ENCODE peak calls at places on chromosomes 7 and 10, in seven cellular contexts. N, E, H, R, L, O and I are unnamed samples. For H3K36me3, the result is how much of the 10 kb centered on the place peaks cover.

GRCh38 chr10:93600446-93600860 is 582 bp downstream of the RBP4 start:
- DNase-seq in R (no peak), H (no peak), O (no peak), L (no peak), N (no peak), E (no peak), I (no peak)

GRCh38 chr7:47295606-47296005 is 286.3 kb downstream of the TNS3 start:
- DNase-seq in L (no peak), O (no peak), H (no peak), E (no peak), R (no peak), N (no peak), I (no peak)

GRCh38 chr7:5610500-5611186 is 170.8 kb downstream of the RNF216 start:
- DNase-seq in L (no peak), O (no peak), E (no peak), N (no peak), R (no peak), H (no peak), I (no peak)

GRCh38 chr7:90836937-90837336 is 240.8 kb downstream of the CDK14 start:
- DNase-seq in N (no peak), R (no peak), E (no peak), H (no peak), L (no peak), O (no peak), I (no peak)

GRCh38 chr10:88138319-88138848 is 275.0 kb downstream of the PTEN start:
- DNase-seq in O (no peak), N (no peak), R (no peak), E (no peak), L (no peak), H (no peak), I (no peak)

GRCh38 chr10:110408203-110408871 is 89.4 kb upstream of the DUSP5 start:
- DNase-seq in E (no peak), L (no peak), N (no peak), R (no peak), H (no peak), O (no peak), I (no peak)

GRCh38 chr10:45464958-45465567 is 91.0 kb downstream of the ALOX5 start:
- DNase-seq in N (peak), L (peak), O (peak), R (no peak), E (peak), H (peak), I (peak)

GRCh38 chr7:124777268-124777667 is 11.7 kb upstream of the GPR37 start:
- DNase-seq in R (no peak), L (no peak), H (no peak), O (no peak), N (no peak), E (no peak), I (no peak)

GRCh38 chr7:137074386-137075030 is 206.1 kb downstream of the CHRM2 start:
- DNase-seq in L (no peak), E (no peak), R (no peak), N (no peak), H (peak), O (no peak), I (no peak)

GRCh38 chr7:24576171-24577052 is 3.2 kb downstream of the PALS2 start:
- DNase-seq in H (peak), O (no peak), N (no peak), L (no peak), R (no peak), E (no peak), I (no peak)

GRCh38 chr10:74096777-74097176 is 53.9 kb downstream of the AP3M1 start:
- DNase-seq in O (no peak), N (no peak), H (no peak), E (no peak), L (no peak), R (no peak), I (no peak)

GRCh38 chr7:7443951-7444350 is 91.7 kb downstream of the COL28A1 start:
- DNase-seq in R (no peak), O (no peak), H (no peak), E (no peak), L (no peak), N (no peak), I (no peak)

GRCh38 chr10:88792656-88793055 is 9.9 kb upstream of the LIPM start:
- DNase-seq in L (peak), H (peak), O (no peak), N (no peak), E (no peak), R (no peak), I (peak)

GRCh38 chr10:69220510-69220909 is 378 bp downstream of the HKDC1 start:
- DNase-seq in O (no peak), H (no peak), E (no peak), L (no peak), N (no peak), R (no peak), I (peak)

GRCh38 chr7:73737491-73738219 is 947 bp downstream of the ABHD11 start:
- DNase-seq in R (no peak), L (no peak), H (no peak), N (peak), E (peak), O (no peak), I (no peak)

GRCh38 chr7:43764807-43765491 is 6.5 kb downstream of the BLVRA start:
- DNase-seq in O (no peak), H (peak), N (no peak), L (no peak), R (peak), E (no peak), I (peak)

GRCh38 chr7:51693258-51693657 is 376.6 kb upstream of the COBL start:
- DNase-seq in E (no peak), R (no peak), L (no peak), O (no peak), H (no peak), N (no peak), I (no peak)

GRCh38 chr7:42494722-42495121 is 257.7 kb upstream of the GLI3 start:
- DNase-seq in H (peak), O (no peak), N (no peak), L (peak), E (no peak), R (peak), I (no peak)

GRCh38 chr10:61336831-61337230 is 116.3 kb downstream of the TMEM26 start:
- DNase-seq in N (no peak), R (no peak), E (no peak), L (no peak), O (no peak), H (no peak), I (no peak)

GRCh38 chr10:103125323-103126267 is 67.5 kb downstream of the NT5C2 start:
- DNase-seq in N (no peak), R (no peak), H (peak), O (no peak), L (no peak), E (no peak), I (no peak)

GRCh38 chr7:157517782-157518513 is 181.1 kb downstream of the DNAJB6 start:
- DNase-seq in O (no peak), N (no peak), L (no peak), H (no peak), R (no peak), E (no peak), I (no peak)

GRCh38 chr10:3811331-3811870 is 26.4 kb upstream of the KLF6 start:
- DNase-seq in N (no peak), E (no peak), H (peak), R (peak), L (no peak), O (peak), I (no peak)

GRCh38 chr7:159084069-159084801 is 60.4 kb downstream of the VIPR2 start:
- DNase-seq in R (no peak), O (no peak), H (no peak), E (no peak), N (peak), L (peak), I (no peak)

GRCh38 chr7:132614428-132615076 is 38.3 kb upstream of the PLXNA4 start:
- DNase-seq in L (peak), H (no peak), E (peak), N (peak), R (no peak), O (no peak), I (no peak)

GRCh38 chr10:130016095-130016494 is 52.0 kb upstream of the EBF3 start:
- DNase-seq in N (no peak), R (peak), H (no peak), L (no peak), O (no peak), E (no peak), I (no peak)

GRCh38 chr10:61795551-61795950 is 105.9 kb upstream of the ARID5B start:
- DNase-seq in H (no peak), O (no peak), L (no peak), E (no peak), R (peak), N (no peak), I (no peak)

GRCh38 chr7:150947761-150948680 is 30.1 kb downstream of the KCNH2 start:
- DNase-seq in R (no peak), E (peak), N (peak), L (no peak), H (no peak), O (no peak), I (no peak)

GRCh38 chr10:6279540-6280267 is 77.0 kb downstream of the PFKFB3 start:
- DNase-seq in R (no peak), O (no peak), H (peak), N (no peak), E (peak), L (no peak), I (no peak)

GRCh38 chr7:140219672-140220520 is 43.1 kb upstream of the KDM7A start:
- DNase-seq in R (no peak), O (no peak), N (no peak), E (no peak), L (no peak), H (no peak), I (no peak)

GRCh38 chr10:97738616-97739015 is 1.7 kb downstream of the ZFYVE27 start:
- DNase-seq in L (no peak), E (no peak), R (no peak), H (no peak), O (no peak), N (no peak), I (no peak)

GRCh38 chr7:45869426-45869825 is 3.5 kb downstream of the CCDC201 start:
- DNase-seq in O (no peak), R (no peak), E (no peak), H (peak), L (no peak), N (no peak), I (no peak)
- H3K27ac ChIP-seq in O (no peak), R (no peak), E (no peak), H (no peak), L (no peak), N (no peak), I (no peak)

GRCh38 chr10:21634599-21635365 is 100.8 kb downstream of the MLLT10 start:
- DNase-seq in N (no peak), R (no peak), E (no peak), L (no peak), O (no peak), H (no peak), I (no peak)

GRCh38 chr10:21638681-21639080 is 104.6 kb downstream of the MLLT10 start:
- DNase-seq in O (no peak), L (no peak), N (no peak), H (no peak), R (no peak), E (no peak), I (no peak)

DNA sequence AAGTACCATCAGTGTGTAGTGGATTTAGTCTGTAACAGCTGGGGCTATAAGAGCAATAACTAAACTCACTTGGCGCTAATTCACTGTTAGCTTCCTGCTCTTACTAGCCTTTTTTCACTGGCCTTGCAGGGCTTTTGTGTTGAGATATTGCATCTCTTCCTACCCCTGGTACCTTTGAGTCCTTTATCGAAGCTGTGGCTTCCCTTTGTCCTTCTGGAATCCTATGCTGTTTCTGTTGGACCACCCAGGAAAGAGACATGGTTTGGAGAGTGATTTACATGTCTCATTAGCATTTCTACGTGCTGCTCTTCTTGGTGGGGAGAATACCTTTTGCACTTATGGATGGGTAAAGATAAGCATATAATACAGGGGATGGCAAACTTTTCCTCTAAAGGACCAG is 103.8 kb downstream of the MLLT10 start:
- DNase-seq in N (no peak), O (no peak), E (no peak), R (no peak), L (no peak), H (no peak), I (no peak)
- H3K36me3 ChIP-seq in N (under half), O (under half), E (under half), R (under half), L (under half), H (under half), I (under half)

DNA sequence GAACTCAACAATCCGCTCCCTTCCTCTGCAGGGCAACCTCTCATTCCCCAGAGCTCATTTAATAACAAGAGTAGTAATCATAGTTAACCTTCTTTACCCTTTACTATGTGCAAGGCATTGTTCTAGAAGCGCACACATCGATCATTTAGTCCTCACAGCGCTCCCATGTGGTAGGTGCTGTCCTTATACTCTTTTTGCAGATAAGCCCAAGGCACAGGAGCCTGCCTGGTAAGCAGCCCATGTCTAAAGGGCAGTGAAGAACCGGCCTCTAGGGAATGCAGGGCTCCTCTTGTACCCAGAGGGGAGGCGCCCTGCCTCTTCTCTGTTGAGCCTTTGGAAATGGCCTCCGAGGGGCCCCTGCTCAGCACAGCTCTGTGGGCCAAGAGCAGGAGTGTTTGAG is 14.3 kb downstream of the CHST3 start:
- DNase-seq in H (no peak), N (no peak), E (no peak), R (no peak), O (no peak), L (no peak), I (no peak)
- H3K27ac ChIP-seq in H (no peak), N (peak), E (no peak), R (peak), O (no peak), L (peak), I (no peak)

DNA sequence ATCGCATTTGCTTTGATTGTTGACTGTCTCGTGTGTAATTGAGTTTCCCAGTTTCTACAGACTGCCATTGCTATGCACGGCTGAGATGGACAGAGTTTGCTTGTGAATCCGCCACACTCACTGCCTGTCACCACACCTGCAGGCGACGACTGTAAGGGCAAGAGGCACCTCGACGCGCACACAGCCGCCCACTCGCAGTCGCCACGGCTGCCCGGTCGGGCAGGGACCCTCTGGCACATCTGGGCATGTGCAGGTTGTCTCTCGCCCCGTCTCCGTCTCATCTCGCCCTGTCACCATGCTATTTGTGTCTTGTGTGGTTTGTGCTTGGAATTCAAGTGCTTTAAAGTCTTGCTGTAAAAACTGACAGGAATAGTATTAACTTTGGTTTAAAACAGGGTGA is 17.5 kb downstream of the SUN1 start:
- DNase-seq in L (no peak), H (no peak), R (no peak), N (peak), E (no peak), O (no peak), I (no peak)
- H3K36me3 ChIP-seq in L (under half), H (under half), R (half or more), N (half or more), E (under half), O (under half), I (under half)

GRCh38 chr7:143499743-143500348 is 22.2 kb downstream of the TAS2R41 start:
- DNase-seq in L (no peak), O (no peak), E (no peak), H (no peak), N (no peak), R (no peak), I (no peak)
- H3K27ac ChIP-seq in L (peak), O (no peak), E (peak), H (no peak), N (peak), R (peak), I (peak)

DNA sequence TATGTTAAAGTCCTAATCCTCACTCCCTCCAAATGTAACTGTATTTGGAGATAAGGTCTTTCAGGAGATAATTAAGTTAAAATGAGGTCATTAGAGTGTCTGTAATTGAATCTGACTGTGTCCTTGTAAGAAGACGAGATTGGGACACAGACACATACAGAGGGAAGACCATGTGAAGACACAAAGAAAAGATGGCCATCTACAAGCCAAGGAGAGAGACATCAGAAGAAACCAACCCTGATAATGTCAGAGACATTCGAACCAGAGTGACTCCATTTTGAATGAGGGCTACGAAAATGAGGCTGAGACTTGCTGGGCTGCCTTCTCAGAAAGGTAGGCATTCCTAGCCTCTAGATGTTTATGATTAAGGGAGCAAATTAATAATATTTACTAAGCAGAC is 542 bp upstream of the SAMD9L start:
- DNase-seq in N (no peak), L (no peak), H (no peak), E (no peak), R (no peak), O (no peak), I (no peak)
- H3K36me3 ChIP-seq in N (under half), L (under half), H (under half), E (under half), R (under half), O (under half), I (under half)

DNA sequence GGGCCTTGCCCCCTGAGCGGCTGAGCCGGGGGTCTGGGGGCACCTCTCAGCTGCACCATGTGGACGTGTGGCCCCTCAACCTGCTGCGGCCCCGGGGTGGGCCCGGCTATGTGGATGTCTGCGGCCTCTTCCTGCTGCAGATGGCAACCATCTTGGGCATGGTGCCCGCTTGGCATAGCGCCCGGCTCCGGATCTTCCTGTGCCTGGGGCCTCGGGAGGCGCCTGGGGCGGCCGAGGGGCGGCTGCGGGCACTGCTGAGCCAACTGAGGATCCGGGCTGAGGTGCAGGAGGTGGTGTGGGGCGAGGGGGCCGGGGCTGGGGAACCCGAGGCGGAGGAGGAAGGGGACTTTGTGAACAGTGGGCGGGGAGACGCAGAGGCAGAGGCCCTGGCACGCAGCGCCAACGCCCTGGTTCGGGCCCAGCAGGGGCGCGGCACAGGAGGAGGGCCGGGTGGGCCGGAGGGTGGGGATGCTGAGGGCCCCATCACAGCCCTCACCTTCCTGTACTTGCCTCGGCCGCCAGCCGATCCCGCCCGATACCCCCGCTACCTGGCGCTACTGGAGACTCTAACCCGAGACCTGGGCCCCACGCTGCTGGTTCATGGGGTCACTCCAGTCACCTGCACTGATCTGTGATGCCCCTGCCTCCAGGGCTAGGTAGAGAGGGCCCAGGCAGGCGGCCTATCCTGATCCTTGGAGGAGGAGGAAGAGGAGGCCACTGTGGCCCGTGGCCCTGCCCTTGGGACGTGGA is 1.0 kb upstream of the TRIP6 start:
- DNase-seq in H (no peak), R (no peak), L (peak), O (no peak), N (peak), E (peak), I (peak)
- H3K27ac ChIP-seq in H (peak), R (peak), L (peak), O (peak), N (peak), E (peak), I (peak)

GRCh38 chr10:21535494-21535818 is 1.4 kb downstream of the MLLT10 start:
- DNase-seq in E (no peak), O (no peak), N (no peak), L (no peak), R (no peak), H (no peak), I (no peak)

GRCh38 chr10:21532694-21533576 is 1.1 kb upstream of the MLLT10 start:
- DNase-seq in L (no peak), H (no peak), R (no peak), E (no peak), O (no peak), N (no peak), I (no peak)

GRCh38 chr10:21533577-21534475 is at the start of gene MLLT10:
- DNase-seq in O (peak), N (peak), H (peak), E (peak), R (peak), L (peak), I (peak)

GRCh38 chr10:21534611-21535493 is 820 bp downstream of the MLLT10 start:
- DNase-seq in L (peak), N (peak), O (peak), H (no peak), R (no peak), E (peak), I (peak)

DNA sequence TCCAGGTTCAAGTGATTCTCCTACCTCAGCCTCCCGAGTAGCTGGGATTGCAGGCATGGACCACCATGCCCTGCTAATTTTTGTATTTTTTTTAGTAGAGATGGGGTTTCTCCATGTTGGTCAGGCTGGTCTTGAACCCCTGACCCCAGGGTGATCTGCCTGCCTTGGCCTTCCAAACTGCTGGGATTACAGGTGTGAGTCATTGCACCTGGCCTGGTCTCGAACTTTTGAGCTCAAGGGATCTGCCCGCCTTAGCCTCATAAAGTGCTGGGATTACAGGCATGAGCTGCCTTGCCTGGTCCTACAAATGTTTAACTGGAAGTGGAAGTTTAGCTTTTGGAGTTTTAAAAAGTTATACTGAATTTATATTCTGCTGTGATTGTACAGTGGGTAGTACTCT is 2.8 kb downstream of the MLLT10 start:
- DNase-seq in H (no peak), N (no peak), L (no peak), R (no peak), E (no peak), O (no peak), I (no peak)
- H3K36me3 ChIP-seq in H (under half), N (half or more), L (under half), R (under half), E (under half), O (under half), I (under half)